ENCODE peak calls at places on chromosome 17, in seven cellular contexts. O, T, M, P, I, Z and E are unnamed samples.

GRCh38 chr17:8447816-8448215 is 12.1 kb downstream of the NDEL1 start:
- DNase-seq in O (no peak), Z (no peak), I (no peak), P (no peak), T (no peak), M (no peak), E (no peak)

GRCh38 chr17:44972953-44973352 is 4.8 kb upstream of the C1QL1 start:
- DNase-seq in I (peak; percentile 68), T (peak; percentile 69), Z (no peak), M (no peak), O (peak; percentile 7), P (no peak), E (no peak)

GRCh38 chr17:19707728-19708221 is 8.6 kb downstream of the SLC47A2 start:
- DNase-seq in M (no peak), I (no peak), Z (peak; percentile 39), O (no peak), P (no peak), T (no peak), E (no peak)

GRCh38 chr17:54900457-54901229 is at the start of gene TOM1L1:
- DNase-seq in O (peak; percentile 58), T (peak; percentile 81), P (peak; percentile 43), I (peak; percentile 85), M (no peak), Z (peak; percentile 95), E (peak; percentile 84)

GRCh38 chr17:14334919-14335318 is 34.0 kb downstream of the HS3ST3B1 start:
- DNase-seq in O (no peak), Z (no peak), M (no peak), T (no peak), I (no peak), P (no peak), E (no peak)

GRCh38 chr17:40312131-40312731 is 3.3 kb downstream of the RARA start:
- DNase-seq in T (no peak), O (no peak), Z (peak; percentile 41), P (no peak), I (no peak), M (no peak), E (peak; percentile 69)

GRCh38 chr17:31838641-31839225 is 20.3 kb downstream of the COPRS start:
- DNase-seq in Z (no peak), M (no peak), I (no peak), O (no peak), T (no peak), P (no peak), E (no peak)

GRCh38 chr17:5861246-5861645 is 208.9 kb upstream of the WSCD1 start:
- DNase-seq in O (no peak), Z (no peak), M (no peak), I (no peak), T (no peak), P (no peak), E (no peak)

GRCh38 chr17:55584055-55584685 is 72.9 kb upstream of the SMIM36 start:
- DNase-seq in T (peak; percentile 30), P (no peak), I (peak; percentile 63), Z (no peak), M (no peak), O (peak; percentile 40), E (peak; percentile 5)

GRCh38 chr17:18267927-18268711 is 7.7 kb downstream of the MIEF2 start:
- DNase-seq in O (no peak), M (no peak), T (no peak), P (no peak), I (no peak), Z (no peak), E (no peak)

GRCh38 chr17:17497065-17497844 is 1.1 kb upstream of the RASD1 start:
- DNase-seq in P (no peak), I (no peak), T (no peak), O (no peak), M (no peak), Z (no peak), E (no peak)

GRCh38 chr17:18889658-18890057 is 31.7 kb downstream of the PRPSAP2 start:
- DNase-seq in M (no peak), P (no peak), Z (no peak), I (no peak), O (no peak), T (no peak), E (no peak)

GRCh38 chr17:72913315-72913714 is 179.2 kb downstream of the SLC39A11 start:
- DNase-seq in M (no peak), I (no peak), O (no peak), T (no peak), Z (no peak), P (no peak), E (no peak)

GRCh38 chr17:1813088-1813487 is 16.6 kb downstream of the SMYD4 start:
- DNase-seq in M (no peak), T (no peak), I (no peak), O (no peak), Z (no peak), P (no peak), E (no peak)

GRCh38 chr17:75344664-75345063 is 55.4 kb upstream of the SLC25A19 start:
- DNase-seq in O (no peak), M (peak; percentile 84), I (no peak), Z (no peak), P (peak; percentile 37), T (no peak), E (no peak)

GRCh38 chr17:58541249-58541648 is 26.8 kb upstream of the MTMR4 start:
- DNase-seq in O (no peak), I (peak; percentile 43), Z (no peak), T (no peak), P (peak; percentile 54), M (peak; percentile 56), E (no peak)
- TF ChIP-seq CTCF in O (peak; percentile 56), I (peak; percentile 12), Z (no peak), T (no peak), P (peak; percentile 58), M (peak; percentile 75), E (no peak)

GRCh38 chr17:65415991-65416390 is 145.5 kb downstream of the AXIN2 start:
- DNase-seq in I (no peak), O (no peak), Z (no peak), P (no peak), M (no peak), T (no peak), E (no peak)

GRCh38 chr17:65417406-65418221 is 143.8 kb downstream of the AXIN2 start:
- DNase-seq in T (no peak), P (no peak), O (no peak), Z (no peak), I (no peak), M (no peak), E (no peak)

GRCh38 chr17:65413390-65413789 is 148.1 kb downstream of the AXIN2 start:
- DNase-seq in Z (no peak), M (no peak), T (no peak), O (no peak), I (no peak), P (no peak), E (no peak)

GRCh38 chr17:65423346-65424140 is 137.9 kb downstream of the AXIN2 start:
- DNase-seq in Z (no peak), I (no peak), P (no peak), O (no peak), T (no peak), M (no peak), E (no peak)

DNA sequence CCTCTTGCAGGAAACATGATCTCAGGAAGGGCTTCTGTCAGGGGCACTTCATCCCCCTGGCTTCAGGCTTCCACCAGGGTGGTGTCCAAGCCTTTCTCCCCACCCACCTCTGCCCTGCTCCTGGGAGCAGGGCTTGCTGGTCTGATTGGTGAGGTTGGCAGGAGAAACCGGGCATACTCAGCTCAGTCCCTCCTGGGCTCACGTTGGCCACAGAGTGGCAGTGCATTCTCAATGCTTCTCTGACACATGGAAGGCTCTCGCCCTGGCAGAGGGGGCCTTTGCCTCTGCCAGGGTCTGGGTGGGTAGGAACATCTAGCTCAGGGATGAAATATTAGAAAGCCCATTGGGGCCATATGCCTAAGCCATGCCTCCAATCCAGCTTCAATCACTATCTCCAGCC is 142.8 kb downstream of the AXIN2 start:
- DNase-seq in P (no peak), I (no peak), Z (no peak), M (no peak), T (no peak), O (no peak), E (no peak)
- TF ChIP-seq CTCF in P (no peak), I (peak; percentile 28), Z (no peak), M (peak; percentile 33), T (no peak), O (no peak), E (no peak)

GRCh38 chr17:67577429-67577828 is 140.3 kb upstream of the NOL11 start:
- DNase-seq in I (no peak), P (no peak), T (no peak), M (no peak), Z (no peak), O (no peak), E (no peak)

GRCh38 chr17:67574658-67575293 is 143.0 kb upstream of the NOL11 start:
- DNase-seq in T (no peak), O (no peak), M (no peak), Z (no peak), I (no peak), P (peak; percentile 92), E (no peak)

GRCh38 chr17:67576471-67576870 is 141.3 kb upstream of the NOL11 start:
- DNase-seq in Z (no peak), P (peak; percentile 30), I (no peak), T (no peak), M (no peak), O (no peak), E (no peak)

GRCh38 chr17:67573987-67574657 is 143.6 kb upstream of the NOL11 start:
- DNase-seq in I (no peak), Z (no peak), T (no peak), M (no peak), O (no peak), P (peak; percentile 33), E (no peak)

DNA sequence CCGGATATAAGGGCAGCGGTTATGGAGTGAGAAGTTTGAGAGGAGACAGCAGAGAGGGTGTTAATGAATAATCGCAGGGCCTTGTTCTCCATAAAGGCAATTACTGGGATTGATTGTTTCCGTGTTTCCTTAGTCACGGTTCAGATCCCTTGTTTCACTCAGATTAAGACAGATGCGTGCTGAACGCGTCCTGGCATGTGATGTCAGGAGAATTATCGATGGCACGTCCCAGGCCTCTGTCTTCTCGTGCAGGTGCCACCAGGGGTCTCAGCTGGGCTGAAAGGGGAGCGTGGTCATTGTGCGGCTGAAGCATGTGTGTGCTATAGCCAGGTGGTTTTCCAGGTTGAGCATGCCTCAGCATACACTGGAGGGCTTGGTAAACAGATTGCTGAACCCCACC is 142.4 kb upstream of the NOL11 start:
- DNase-seq in O (no peak), Z (no peak), M (no peak), T (no peak), I (no peak), P (peak; percentile 93), E (peak; percentile 73)
- TF ChIP-seq CTCF in O (no peak), Z (no peak), M (no peak), T (no peak), I (no peak), P (peak; percentile 59), E (peak; percentile 24)

GRCh38 chr17:50483266-50483665 is 4.6 kb downstream of the RSAD1 start:
- DNase-seq in P (no peak), I (no peak), M (no peak), T (no peak), O (no peak), Z (no peak), E (no peak)

GRCh38 chr17:50482110-50482509 is 3.5 kb downstream of the RSAD1 start:
- DNase-seq in O (no peak), T (no peak), I (no peak), Z (no peak), P (no peak), M (no peak), E (no peak)

GRCh38 chr17:50481648-50482047 is 3.0 kb downstream of the RSAD1 start:
- DNase-seq in O (no peak), I (no peak), P (no peak), M (no peak), Z (no peak), T (no peak), E (no peak)

GRCh38 chr17:50482516-50482915 is 3.9 kb downstream of the RSAD1 start:
- DNase-seq in M (peak; percentile 79), I (peak; percentile 96), T (peak; percentile 79), Z (peak; percentile 98), P (peak; percentile 91), O (peak; percentile 97), E (peak; percentile 99)

GRCh38 chr17:50484341-50485155 is 5.9 kb downstream of the RSAD1 start:
- DNase-seq in M (no peak), Z (no peak), T (no peak), P (no peak), O (no peak), I (no peak), E (no peak)
- TF ChIP-seq CTCF in M (no peak), Z (no peak), T (no peak), P (no peak), O (no peak), I (no peak), E (no peak)